ENCODE peak calls at places on chromosomes 16 and 17, in four cellular contexts. Q is neuronal stem cell, L is heart left ventricle, J is PC-9. T is an unnamed sample.
A peak's percentile ranks its signal among the peaks of the same experiment; 100 is the strongest.

GRCh38 chr17:50198026-50198669 is 3.3 kb downstream of the COL1A1 start:
- DNase-seq in Q (no peak), L (peak; percentile 65), J (peak; percentile 52), T (peak; percentile 36)

GRCh38 chr17:73304971-73305786 is 6.6 kb downstream of the CDC42EP4 start:
- DNase-seq in Q (no peak), L (peak; percentile 90), J (peak; percentile 64), T (no peak)

GRCh38 chr17:42536372-42537155 is 523 bp downstream of the NAGLU start:
- DNase-seq in Q (no peak), L (peak; percentile 90), J (peak; percentile 85), T (peak; percentile 67)

GRCh38 chr17:343211-343610 is 9.4 kb downstream of the RPH3AL start:
- DNase-seq in Q (no peak), L (no peak), J (no peak), T (no peak)

GRCh38 chr17:49616546-49617205 is 41.0 kb downstream of the NXPH3 start:
- DNase-seq in Q (no peak), L (peak; percentile 75), J (no peak), T (no peak)

GRCh38 chr16:89050119-89050867 is 43.4 kb upstream of the ACSF3 start:
- DNase-seq in Q (no peak), L (peak; percentile 17), J (no peak), T (no peak)

GRCh38 chr17:35947156-35947585 is 3.7 kb upstream of the LYZL6 start:
- DNase-seq in Q (peak; percentile 41), L (no peak), J (peak; percentile 47), T (peak; percentile 11)

GRCh38 chr17:57911834-57912673 is 43.2 kb downstream of the CUEDC1 start:
- DNase-seq in Q (peak; percentile 73), L (peak; percentile 98), J (peak; percentile 84), T (no peak)

GRCh38 chr17:34706029-34706428 is 126.6 kb downstream of the TMEM132E start:
- DNase-seq in Q (peak; percentile 64), L (no peak), J (peak; percentile 13), T (no peak)

GRCh38 chr17:2138768-2139167 is 83.9 kb downstream of the HIC1 start:
- DNase-seq in Q (no peak), L (peak; percentile 42), J (peak; percentile 64), T (no peak)

GRCh38 chr17:2143332-2143731 is 88.4 kb downstream of the HIC1 start:
- DNase-seq in Q (no peak), L (no peak), J (no peak), T (no peak)

GRCh38 chr17:2140683-2141082 is 85.8 kb downstream of the HIC1 start:
- DNase-seq in Q (no peak), L (no peak), J (no peak), T (no peak)

GRCh38 chr17:2137342-2138098 is 82.6 kb downstream of the HIC1 start:
- DNase-seq in Q (peak; percentile 64), L (no peak), J (peak; percentile 43), T (no peak)

DNA sequence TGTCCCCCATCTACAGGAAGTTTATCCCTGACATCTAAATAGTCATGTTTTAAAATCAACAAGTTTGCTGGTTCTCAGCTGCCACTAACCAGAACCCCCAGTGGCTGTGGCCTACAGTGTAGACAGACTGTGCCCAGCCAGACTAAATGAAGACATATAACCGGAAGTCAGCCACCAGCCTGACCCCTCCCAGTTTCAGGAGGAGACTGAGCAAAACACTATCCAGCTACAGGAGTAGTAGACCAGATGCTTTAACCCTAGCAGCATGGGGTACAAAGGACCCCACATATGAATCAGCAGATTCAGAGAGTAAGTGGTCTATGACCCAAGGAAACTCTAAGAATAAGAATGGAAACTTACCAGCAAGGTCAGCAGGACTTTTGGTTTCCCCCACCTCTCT is 83.4 kb downstream of the HIC1 start:
- DNase-seq in Q (no peak), L (no peak), J (no peak), T (no peak)
- H3K27ac ChIP-seq in Q (no peak overlapping the region), L (peak overlapping the region; percentile 36), J (no peak overlapping the region), T (no peak overlapping the region)

GRCh38 chr17:81300586-81301155 is 5.6 kb upstream of the SLC38A10 start:
- DNase-seq in Q (no peak), L (no peak), J (no peak), T (no peak)

GRCh38 chr17:81298991-81299733 is 4.1 kb upstream of the SLC38A10 start:
- DNase-seq in Q (no peak), L (no peak), J (no peak), T (no peak)

GRCh38 chr17:81301195-81302144 is 6.4 kb upstream of the SLC38A10 start:
- DNase-seq in Q (no peak), L (no peak), J (no peak), T (no peak)

GRCh38 chr17:81298325-81298990 is 3.4 kb upstream of the SLC38A10 start:
- DNase-seq in Q (no peak), L (no peak), J (no peak), T (no peak)

DNA sequence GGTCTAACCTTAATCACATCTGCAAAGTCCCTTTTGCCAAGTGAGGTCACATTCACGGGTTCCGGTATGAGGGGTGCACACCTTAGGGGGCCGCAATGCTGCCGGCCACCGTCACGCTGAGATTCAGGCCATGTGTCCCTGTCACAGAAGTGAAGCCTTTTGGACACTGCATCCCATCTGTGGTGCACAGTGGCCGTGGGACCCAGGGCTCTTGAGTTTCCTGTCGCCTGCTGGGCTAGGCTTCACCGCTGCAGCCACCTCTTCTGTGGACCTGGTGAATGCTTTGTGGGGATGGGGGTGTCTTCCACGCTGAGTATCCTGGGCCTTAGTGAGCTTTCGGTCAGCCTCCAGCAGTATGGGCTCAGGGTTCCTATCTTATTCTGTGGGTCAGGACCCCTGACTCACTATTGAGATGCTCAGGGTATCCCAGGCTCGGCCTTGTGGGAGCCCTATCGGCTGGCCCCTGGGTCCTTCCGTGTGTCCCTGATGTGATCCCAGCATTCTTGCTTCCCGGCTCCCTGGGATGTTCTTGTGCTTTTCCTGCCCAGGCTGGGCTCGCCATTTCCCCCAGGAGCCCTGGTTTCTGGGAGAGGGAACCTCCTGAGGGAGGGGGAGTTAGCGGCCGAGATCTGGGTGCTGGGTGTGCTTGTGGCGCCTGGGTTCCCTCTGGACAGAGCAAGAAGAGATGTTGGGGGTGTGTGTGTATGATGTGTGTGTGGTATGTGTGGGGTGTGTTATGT is 4.9 kb upstream of the SLC38A10 start:
- DNase-seq in Q (no peak), L (no peak), J (no peak), T (no peak)
- H3K27ac ChIP-seq in Q (no peak overlapping the region), L (no peak overlapping the region), J (no peak overlapping the region), T (no peak overlapping the region)

GRCh38 chr16:57144027-57144426 is 41.8 kb downstream of the PSME3IP1 start:
- DNase-seq in Q (no peak), L (no peak), J (no peak), T (no peak)

GRCh38 chr16:57145046-57145963 is 40.5 kb downstream of the PSME3IP1 start:
- DNase-seq in Q (no peak), L (no peak), J (no peak), T (no peak)

GRCh38 chr16:57140866-57141668 is 44.8 kb downstream of the PSME3IP1 start:
- DNase-seq in Q (no peak), L (peak; percentile 9), J (no peak), T (no peak)

GRCh38 chr16:57143125-57143965 is 42.5 kb downstream of the PSME3IP1 start:
- DNase-seq in Q (no peak), L (no peak), J (no peak), T (no peak)

DNA sequence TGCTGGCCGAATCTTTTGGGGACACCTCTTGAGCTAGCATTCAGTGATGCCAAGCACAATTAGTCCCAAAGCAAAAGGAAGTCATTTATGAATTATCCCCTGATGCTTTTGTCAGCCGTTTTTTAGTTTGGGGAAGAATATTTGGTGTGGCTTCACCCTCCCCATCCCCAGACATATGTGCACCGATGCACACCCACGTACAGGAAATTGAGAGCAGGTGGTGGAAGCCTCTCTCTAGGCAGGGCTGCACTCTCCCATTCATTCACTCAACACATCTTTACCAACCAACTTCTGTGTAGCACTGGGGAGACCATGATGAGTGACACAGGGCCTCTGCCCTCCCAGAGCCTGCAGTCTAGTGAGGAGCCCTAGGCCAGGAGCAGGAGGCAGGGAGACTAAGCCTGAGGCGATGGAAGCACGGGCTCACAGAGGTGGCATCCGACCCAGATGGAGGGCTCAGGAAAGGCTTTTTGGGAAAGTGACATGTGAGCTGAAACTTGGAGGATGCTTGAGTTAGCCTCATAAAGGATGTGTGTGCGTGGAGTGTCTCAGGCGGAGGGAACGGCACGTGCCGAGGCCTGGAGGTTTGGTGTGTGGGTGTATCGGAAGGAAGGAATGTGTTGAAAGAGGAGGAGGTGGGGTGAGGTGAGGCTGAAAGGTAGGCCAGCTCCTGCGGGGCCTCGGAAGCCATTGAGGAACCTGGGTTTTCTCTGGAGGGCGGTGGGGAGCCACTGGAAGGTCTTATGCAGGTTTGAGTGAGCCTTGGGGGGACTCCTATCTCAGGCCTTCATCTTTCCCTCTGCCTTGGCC is 43.8 kb downstream of the PSME3IP1 start:
- DNase-seq in Q (no peak), L (no peak), J (no peak), T (peak; percentile 38)
- H3K27ac ChIP-seq in Q (no peak overlapping the region), L (no peak overlapping the region), J (no peak overlapping the region), T (peak overlapping the region; percentile 56)

DNA sequence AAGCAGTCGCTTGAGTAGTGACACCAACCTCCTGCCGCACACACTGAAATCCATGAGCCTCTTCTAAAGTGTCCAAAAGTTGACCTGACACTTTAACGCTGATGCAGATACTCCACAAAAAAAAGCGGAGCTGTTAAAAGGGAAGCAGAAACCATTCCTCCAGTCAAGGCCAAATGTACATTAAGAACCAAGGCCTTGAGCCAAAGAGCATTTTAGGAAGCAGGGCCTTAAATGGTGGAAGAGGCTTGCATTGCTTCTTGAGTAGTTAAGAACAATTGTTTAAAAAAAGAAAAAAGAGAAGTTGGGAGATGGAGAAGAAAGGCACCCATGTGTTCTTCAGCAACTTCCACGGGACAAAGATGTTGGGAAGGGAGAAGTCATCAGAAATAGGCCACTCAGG is 6.3 kb downstream of the ZFHX3 start:
- DNase-seq in Q (no peak), L (no peak), J (no peak), T (no peak)
- H3K27ac ChIP-seq in Q (no peak overlapping the region), L (no peak overlapping the region), J (no peak overlapping the region), T (no peak overlapping the region)

DNA sequence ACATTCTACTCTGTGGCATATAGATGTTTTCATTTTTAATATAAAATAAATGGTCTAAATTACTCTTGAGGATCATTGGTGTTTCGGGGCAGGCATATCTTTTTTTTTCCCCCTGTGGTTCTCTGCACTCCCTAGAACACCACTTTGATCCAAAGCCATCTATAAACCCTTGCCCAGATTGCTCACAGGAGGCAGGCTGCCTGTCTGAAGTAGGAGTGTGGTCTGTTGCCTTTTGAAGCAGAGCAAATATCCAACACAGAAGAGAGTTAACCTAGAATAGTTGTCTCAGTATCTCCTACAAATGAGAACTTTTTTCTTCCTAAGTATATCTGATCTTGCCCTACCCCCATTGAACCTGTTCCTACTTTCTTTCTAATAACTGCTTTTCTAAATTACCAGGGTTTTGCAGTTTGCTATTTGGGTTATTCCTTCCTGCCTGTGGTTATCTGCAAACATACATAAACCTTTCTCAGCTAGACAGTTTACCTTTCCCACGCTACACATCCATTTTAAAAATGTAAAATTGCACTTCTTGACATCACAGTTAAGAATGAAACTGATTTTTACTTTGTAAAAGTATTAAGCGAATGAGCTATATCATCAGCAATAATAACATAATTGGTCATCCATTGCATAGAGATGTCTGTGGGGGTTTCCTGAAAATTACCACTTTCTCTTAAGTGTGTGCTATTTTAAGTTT is 4.7 kb upstream of the CMTM1 start:
- DNase-seq in Q (no peak), L (no peak), J (no peak), T (no peak)
- H3K27ac ChIP-seq in Q (no peak overlapping the region), L (no peak overlapping the region), J (no peak overlapping the region), T (peak overlapping the region; percentile 63)

T was measured in CD4-positive, CD25-positive, alpha-beta regulatory T cell.